ENCODE peak calls at places on chromosomes 4 and X, in seven cellular contexts. One of them, this sample, is unnamed.

GRCh38 chrX:137549846-137550534 is 15.9 kb upstream of the ZIC3 start:
- DNase-seq in colonic mucosa: no peak
- DNase-seq in GM23338: peak; percentile 66
- DNase-seq in stomach: no peak
- DNase-seq in IMR-90: no peak
- DNase-seq in lung: no peak
- DNase-seq in fibroblast of lung: no peak
- DNase-seq in this sample: no peak

GRCh38 chrX:136251042-136251991 is at the start of gene MAP7D3:
- DNase-seq in colonic mucosa: peak; percentile 57
- DNase-seq in GM23338: peak; percentile 78
- DNase-seq in stomach: peak; percentile 60
- DNase-seq in IMR-90: peak; percentile 33
- DNase-seq in lung: peak; percentile 49
- DNase-seq in fibroblast of lung: peak; percentile 35
- DNase-seq in this sample: peak; percentile 69

GRCh38 chr4:57071340-57071739 is 38.8 kb downstream of the IGFBP7 start:
- DNase-seq in colonic mucosa: no peak
- DNase-seq in GM23338: no peak
- DNase-seq in stomach: no peak
- DNase-seq in IMR-90: peak; percentile 57
- DNase-seq in lung: no peak
- DNase-seq in fibroblast of lung: peak; percentile 62
- DNase-seq in this sample: peak; percentile 39

GRCh38 chr4:10311939-10312338 is 145.3 kb downstream of the ZNF518B start:
- DNase-seq in colonic mucosa: no peak
- DNase-seq in GM23338: no peak
- DNase-seq in stomach: no peak
- DNase-seq in IMR-90: no peak
- DNase-seq in lung: no peak
- DNase-seq in fibroblast of lung: no peak
- DNase-seq in this sample: no peak

GRCh38 chr4:13524504-13525243 is 19.6 kb downstream of the NKX3-2 start:
- DNase-seq in colonic mucosa: no peak
- DNase-seq in GM23338: peak; percentile 77
- DNase-seq in stomach: no peak
- DNase-seq in IMR-90: peak; percentile 57
- DNase-seq in lung: no peak
- DNase-seq in fibroblast of lung: peak; percentile 73
- DNase-seq in this sample: no peak

GRCh38 chr4:8176547-8177399 is 18.2 kb upstream of the ABLIM2 start:
- DNase-seq in colonic mucosa: no peak
- DNase-seq in GM23338: peak; percentile 76
- DNase-seq in stomach: peak; percentile 58
- DNase-seq in IMR-90: peak; percentile 52
- DNase-seq in lung: no peak
- DNase-seq in fibroblast of lung: peak; percentile 38
- DNase-seq in this sample: no peak

GRCh38 chrX:65587616-65588526 is 53.3 kb upstream of the LAS1L start:
- DNase-seq in colonic mucosa: peak; percentile 90
- DNase-seq in GM23338: no peak
- DNase-seq in stomach: peak; percentile 78
- DNase-seq in IMR-90: peak; percentile 49
- DNase-seq in lung: peak; percentile 73
- DNase-seq in fibroblast of lung: peak; percentile 43
- DNase-seq in this sample: peak; percentile 80

GRCh38 chr4:18529482-18529881 is 507.9 kb upstream of the LCORL start:
- DNase-seq in colonic mucosa: no peak
- DNase-seq in GM23338: no peak
- DNase-seq in stomach: no peak
- DNase-seq in IMR-90: no peak
- DNase-seq in lung: no peak
- DNase-seq in fibroblast of lung: no peak
- DNase-seq in this sample: no peak

GRCh38 chr4:119172223-119172622 is 36.6 kb downstream of the MYOZ2 start:
- DNase-seq in colonic mucosa: no peak
- DNase-seq in GM23338: no peak
- DNase-seq in stomach: no peak
- DNase-seq in IMR-90: peak; percentile 7
- DNase-seq in lung: no peak
- DNase-seq in fibroblast of lung: no peak
- DNase-seq in this sample: no peak

GRCh38 chr4:70505152-70505748 is 13.1 kb upstream of the AMTN start:
- DNase-seq in colonic mucosa: peak; percentile 50
- DNase-seq in GM23338: peak; percentile 75
- DNase-seq in stomach: peak; percentile 60
- DNase-seq in IMR-90: peak; percentile 39
- DNase-seq in lung: peak; percentile 51
- DNase-seq in fibroblast of lung: peak; percentile 28
- DNase-seq in this sample: no peak

GRCh38 chr4:159487284-159487747 is 384.4 kb downstream of the RAPGEF2 start:
- DNase-seq in colonic mucosa: peak; percentile 33
- DNase-seq in GM23338: peak; percentile 87
- DNase-seq in stomach: peak; percentile 37
- DNase-seq in IMR-90: peak; percentile 74
- DNase-seq in lung: no peak
- DNase-seq in fibroblast of lung: peak; percentile 73
- DNase-seq in this sample: no peak

GRCh38 chrX:114959729-114960128 is 57.7 kb downstream of the IL13RA2 start:
- DNase-seq in colonic mucosa: no peak
- DNase-seq in GM23338: peak; percentile 32
- DNase-seq in stomach: no peak
- DNase-seq in IMR-90: peak; percentile 22
- DNase-seq in lung: no peak
- DNase-seq in fibroblast of lung: peak; percentile 8
- DNase-seq in this sample: no peak

GRCh38 chr4:83875437-83875836 is 339.5 kb downstream of the GPAT3 start:
- DNase-seq in colonic mucosa: no peak
- DNase-seq in GM23338: no peak
- DNase-seq in stomach: no peak
- DNase-seq in IMR-90: peak; percentile 54
- DNase-seq in lung: no peak
- DNase-seq in fibroblast of lung: no peak
- DNase-seq in this sample: no peak

GRCh38 chr4:38686682-38687081 is 22.7 kb downstream of the KLF3 start:
- DNase-seq in colonic mucosa: no peak
- DNase-seq in GM23338: no peak
- DNase-seq in stomach: no peak
- DNase-seq in IMR-90: no peak
- DNase-seq in lung: no peak
- DNase-seq in fibroblast of lung: no peak
- DNase-seq in this sample: no peak

GRCh38 chr4:38917481-38918025 is 49.9 kb downstream of the FAM114A1 start:
- DNase-seq in colonic mucosa: no peak
- DNase-seq in GM23338: no peak
- DNase-seq in stomach: no peak
- DNase-seq in IMR-90: peak; percentile 81
- DNase-seq in lung: no peak
- DNase-seq in fibroblast of lung: peak; percentile 13
- DNase-seq in this sample: no peak

GRCh38 chrX:1111543-1112300 is 100.7 kb downstream of the CRLF2 start:
- DNase-seq in colonic mucosa: no peak
- DNase-seq in GM23338: peak; percentile 85
- DNase-seq in stomach: no peak
- DNase-seq in IMR-90: no peak
- DNase-seq in lung: no peak
- DNase-seq in fibroblast of lung: no peak
- DNase-seq in this sample: no peak

GRCh38 chr4:55635282-55635681 is 816 bp downstream of the NMU start:
- DNase-seq in colonic mucosa: no peak
- DNase-seq in GM23338: peak; percentile 37
- DNase-seq in stomach: no peak
- DNase-seq in IMR-90: no peak
- DNase-seq in lung: no peak
- DNase-seq in fibroblast of lung: no peak
- DNase-seq in this sample: no peak

GRCh38 chr4:82623284-82623683 is 61.5 kb upstream of the TMEM150C start:
- DNase-seq in colonic mucosa: no peak
- DNase-seq in GM23338: no peak
- DNase-seq in stomach: no peak
- DNase-seq in IMR-90: no peak
- DNase-seq in lung: no peak
- DNase-seq in fibroblast of lung: no peak
- DNase-seq in this sample: no peak

GRCh38 chr4:100165809-100166208 is 24.5 kb downstream of the DDIT4L start:
- DNase-seq in colonic mucosa: no peak
- DNase-seq in GM23338: no peak
- DNase-seq in stomach: no peak
- DNase-seq in IMR-90: peak; percentile 5
- DNase-seq in lung: no peak
- DNase-seq in fibroblast of lung: peak; percentile 34
- DNase-seq in this sample: no peak

GRCh38 chr4:100166297-100167034 is 23.8 kb downstream of the DDIT4L start:
- DNase-seq in colonic mucosa: no peak
- DNase-seq in GM23338: no peak
- DNase-seq in stomach: no peak
- DNase-seq in IMR-90: no peak
- DNase-seq in lung: no peak
- DNase-seq in fibroblast of lung: no peak
- DNase-seq in this sample: no peak

GRCh38 chr4:100164808-100165760 is 25.2 kb downstream of the DDIT4L start:
- DNase-seq in colonic mucosa: no peak
- DNase-seq in GM23338: no peak
- DNase-seq in stomach: no peak
- DNase-seq in IMR-90: no peak
- DNase-seq in lung: no peak
- DNase-seq in fibroblast of lung: no peak
- DNase-seq in this sample: no peak

DNA sequence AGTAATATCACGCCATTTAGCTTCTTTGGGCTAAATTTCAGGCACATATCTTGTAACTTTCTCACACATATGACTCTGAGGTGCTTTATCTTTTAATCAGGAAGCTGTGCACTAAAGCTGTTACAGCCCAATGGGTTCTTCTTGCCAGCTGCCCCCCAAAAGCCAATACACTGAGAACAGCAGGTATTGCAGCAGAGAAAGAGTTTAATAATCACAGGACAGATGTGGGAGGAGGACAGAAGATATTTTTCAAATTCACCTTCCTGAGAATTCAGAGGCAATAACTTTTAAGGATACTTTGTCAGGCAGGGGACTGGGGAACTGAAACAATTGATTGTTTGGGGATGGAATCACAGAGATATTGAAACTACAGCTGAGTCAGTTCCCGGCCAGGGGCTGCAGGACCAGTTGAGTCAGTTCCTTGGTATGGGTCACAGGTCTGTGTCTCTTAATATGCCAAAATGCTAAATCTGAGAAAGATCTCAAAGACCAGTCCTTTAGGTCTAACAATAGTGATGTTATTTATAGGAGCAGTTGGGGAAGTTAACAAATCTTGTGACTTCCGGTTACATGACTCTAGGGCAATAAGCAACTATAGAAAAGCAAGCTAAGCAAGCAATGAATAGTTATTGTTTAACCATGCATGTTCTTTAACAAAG is 28.1 kb downstream of the DDIT4L start:
- DNase-seq in colonic mucosa: no peak
- DNase-seq in GM23338: no peak
- DNase-seq in stomach: no peak
- DNase-seq in IMR-90: no peak
- DNase-seq in lung: no peak
- DNase-seq in fibroblast of lung: no peak
- DNase-seq in this sample: no peak
- H3K4me1 ChIP-seq in colonic mucosa: no peaks in the 10 kb centered on the region
- H3K4me1 ChIP-seq in GM23338: peaks cover 10% of the 10 kb centered on the region
- H3K4me1 ChIP-seq in stomach: no peaks in the 10 kb centered on the region
- H3K4me1 ChIP-seq in IMR-90: peaks cover 2% of the 10 kb centered on the region
- H3K4me1 ChIP-seq in lung: no peaks in the 10 kb centered on the region
- H3K4me1 ChIP-seq in fibroblast of lung: no peaks in the 10 kb centered on the region
- H3K4me1 ChIP-seq in this sample: no peaks in the 10 kb centered on the region

DNA sequence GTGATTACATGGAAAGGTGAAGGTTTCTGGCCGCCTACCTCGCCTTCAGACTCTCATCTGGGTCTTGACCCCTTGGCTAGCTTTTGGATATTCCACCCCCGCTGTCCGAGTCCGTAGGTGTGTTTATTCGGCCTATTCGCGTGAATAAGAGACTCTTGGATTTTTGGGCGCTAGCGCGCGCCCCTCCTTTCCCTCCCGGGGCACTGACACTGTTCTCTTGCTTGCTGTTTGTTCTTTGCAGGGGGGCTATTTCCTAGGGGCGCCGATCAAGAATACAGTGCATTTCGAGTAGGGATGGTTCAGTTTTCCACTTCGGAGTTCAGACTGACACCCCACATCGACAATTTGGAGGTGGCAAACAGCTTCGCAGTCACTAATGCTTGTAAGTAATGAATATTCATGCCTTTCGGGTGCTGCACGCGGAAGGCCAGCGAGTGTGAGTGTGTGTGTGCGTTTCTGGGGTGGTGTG is 932 bp downstream of the GRIA2 start:
- DNase-seq in colonic mucosa: no peak
- DNase-seq in GM23338: peak; percentile 34
- DNase-seq in stomach: no peak
- DNase-seq in IMR-90: no peak
- DNase-seq in lung: no peak
- DNase-seq in fibroblast of lung: peak; percentile 1
- DNase-seq in this sample: no peak
- H3K4me3 ChIP-seq in colonic mucosa: no peak overlapping the region
- H3K4me3 ChIP-seq in GM23338: peak overlapping the region; percentile 77
- H3K4me3 ChIP-seq in stomach: peak overlapping the region; percentile 56
- H3K4me3 ChIP-seq in IMR-90: no peak overlapping the region
- H3K4me3 ChIP-seq in lung: no peak overlapping the region
- H3K4me3 ChIP-seq in fibroblast of lung: peak overlapping the region; percentile 37
- H3K4me3 ChIP-seq in this sample: peak overlapping the region; percentile 53

DNA sequence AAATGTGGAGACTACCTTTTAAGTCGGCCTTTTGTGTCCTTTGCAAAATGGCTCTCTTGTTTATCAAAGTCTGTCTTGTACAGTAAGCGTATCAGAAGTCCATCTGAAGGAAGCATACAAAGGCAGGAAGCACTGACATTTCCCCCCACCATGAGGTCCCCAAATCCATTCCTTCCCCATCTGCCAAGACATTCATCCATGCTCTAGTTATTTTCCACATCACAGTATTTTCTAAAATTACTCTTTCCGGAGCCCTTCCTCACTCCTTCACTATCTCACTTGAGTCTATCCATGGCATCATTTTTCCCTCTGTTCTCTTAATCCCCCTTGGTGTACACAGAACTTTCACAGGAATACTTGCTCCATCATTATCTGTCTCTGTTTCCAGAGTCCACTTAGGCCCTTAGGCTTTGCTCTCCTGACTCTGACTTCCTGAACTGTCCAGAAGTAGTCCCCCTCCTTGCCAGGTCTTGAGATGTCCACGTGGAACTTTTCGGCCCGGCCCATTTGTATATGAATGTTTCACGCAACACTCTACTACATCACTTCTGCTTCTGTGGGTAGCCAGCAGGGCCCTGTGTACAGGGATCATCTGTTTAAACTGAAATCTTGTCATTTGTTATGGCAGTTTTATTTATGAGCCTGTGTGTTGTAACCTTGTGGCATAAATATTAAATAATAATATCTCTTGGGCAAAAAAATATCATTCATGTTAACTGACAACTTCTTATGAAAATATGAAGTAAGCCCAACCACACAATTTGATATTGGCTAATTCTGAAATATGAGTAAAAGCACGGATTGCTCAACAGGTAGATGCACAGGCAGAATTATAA is 2.0 kb downstream of the SEL1L3 start:
- DNase-seq in colonic mucosa: peak; percentile 34
- DNase-seq in GM23338: no peak
- DNase-seq in stomach: peak; percentile 54
- DNase-seq in IMR-90: peak; percentile 42
- DNase-seq in lung: peak; percentile 58
- DNase-seq in fibroblast of lung: no peak
- DNase-seq in this sample: no peak
- H3K4me1 ChIP-seq in colonic mucosa: peaks cover 11% of the 10 kb centered on the region
- H3K4me1 ChIP-seq in GM23338: peaks cover 46% of the 10 kb centered on the region
- H3K4me1 ChIP-seq in stomach: peaks cover 77% of the 10 kb centered on the region
- H3K4me1 ChIP-seq in IMR-90: peaks cover 9% of the 10 kb centered on the region
- H3K4me1 ChIP-seq in lung: no peaks in the 10 kb centered on the region
- H3K4me1 ChIP-seq in fibroblast of lung: no peaks in the 10 kb centered on the region
- H3K4me1 ChIP-seq in this sample: peaks cover 52% of the 10 kb centered on the region

GRCh38 chr4:42149004-42149403 is 3.5 kb downstream of the BEND4 start:
- DNase-seq in colonic mucosa: no peak
- DNase-seq in GM23338: no peak
- DNase-seq in stomach: no peak
- DNase-seq in IMR-90: no peak
- DNase-seq in lung: no peak
- DNase-seq in fibroblast of lung: no peak
- DNase-seq in this sample: no peak
- H3K4me3 ChIP-seq in colonic mucosa: no peak overlapping the region
- H3K4me3 ChIP-seq in GM23338: peak overlapping the region; percentile 74
- H3K4me3 ChIP-seq in stomach: no peak overlapping the region
- H3K4me3 ChIP-seq in IMR-90: no peak overlapping the region
- H3K4me3 ChIP-seq in lung: no peak overlapping the region
- H3K4me3 ChIP-seq in fibroblast of lung: no peak overlapping the region
- H3K4me3 ChIP-seq in this sample: no peak overlapping the region

This sample was measured in left ventricle myocardium inferior.